ENCODE peak calls at places on chromosomes 5 and 9, in seven cellular contexts. J is tibial nerve, V is heart left ventricle, R is thyroid gland, A is psoas muscle, F is mammary epithelial cell, Z is dorsolateral prefrontal cortex. I is an unnamed sample.

GRCh38 chr9:91391426-91392217 is 29.9 kb upstream of the AUH start:
- DNase-seq in J (no peak), V (no peak), R (no peak), A (no peak), F (no peak), Z (no peak), I (no peak)

GRCh38 chr5:163567811-163568210 is 62.4 kb downstream of the MAT2B start:
- DNase-seq in J (no peak), V (no peak), R (no peak), A (no peak), F (no peak), Z (no peak), I (no peak)

GRCh38 chr9:125963932-125964331 is 216.8 kb downstream of the PBX3 start:
- DNase-seq in J (no peak), V (no peak), R (no peak), A (no peak), F (no peak), Z (no peak), I (no peak)

GRCh38 chr9:26459959-26460358 is 432.6 kb downstream of the CAAP1 start:
- DNase-seq in J (no peak), V (no peak), R (no peak), A (no peak), F (no peak), Z (no peak), I (no peak)

GRCh38 chr9:8732367-8733075 is 932.9 kb upstream of the DMAC1 start:
- DNase-seq in J (no peak), V (no peak), R (no peak), A (no peak), F (no peak), Z (no peak), I (no peak)

GRCh38 chr5:157271740-157272271 is 5.9 kb downstream of the CYFIP2 start:
- DNase-seq in J (no peak), V (no peak), R (peak; percentile 12), A (no peak), F (no peak), Z (no peak), I (peak; percentile 78)

GRCh38 chr9:96555567-96556386 is 63.9 kb downstream of the CDC14B start:
- DNase-seq in J (no peak), V (no peak), R (no peak), A (no peak), F (no peak), Z (no peak), I (no peak)

GRCh38 chr9:127637322-127637847 is 25.3 kb downstream of the STXBP1 start:
- DNase-seq in J (peak; percentile 25), V (no peak), R (no peak), A (no peak), F (peak; percentile 90), Z (no peak), I (no peak)

GRCh38 chr5:68290260-68290674 is 74.7 kb downstream of the PIK3R1 start:
- DNase-seq in J (peak; percentile 55), V (peak; percentile 43), R (peak; percentile 72), A (no peak), F (no peak), Z (no peak), I (no peak)

GRCh38 chr9:133074111-133074651 is 12.4 kb downstream of the CEL start:
- DNase-seq in J (no peak), V (no peak), R (no peak), A (no peak), F (no peak), Z (no peak), I (no peak)

GRCh38 chr9:76290555-76290954 is 103.7 kb downstream of the RFK start:
- DNase-seq in J (no peak), V (no peak), R (no peak), A (no peak), F (no peak), Z (no peak), I (no peak)

GRCh38 chr9:106885451-106885850 is 22.5 kb downstream of the ZNF462 start:
- DNase-seq in J (no peak), V (no peak), R (peak; percentile 44), A (peak; percentile 58), F (peak; percentile 93), Z (no peak), I (no peak)

GRCh38 chr9:92964981-92965758 is 17.8 kb downstream of the FGD3 start:
- DNase-seq in J (no peak), V (peak; percentile 40), R (no peak), A (no peak), F (no peak), Z (no peak), I (peak; percentile 86)

GRCh38 chr9:92964607-92964975 is 17.3 kb downstream of the FGD3 start:
- DNase-seq in J (no peak), V (no peak), R (no peak), A (no peak), F (no peak), Z (no peak), I (no peak)

GRCh38 chr9:92962303-92962649 is 15.0 kb downstream of the FGD3 start:
- DNase-seq in J (no peak), V (no peak), R (no peak), A (no peak), F (no peak), Z (no peak), I (no peak)

GRCh38 chr9:92962846-92963245 is 15.5 kb downstream of the FGD3 start:
- DNase-seq in J (no peak), V (no peak), R (no peak), A (no peak), F (no peak), Z (no peak), I (no peak)

DNA sequence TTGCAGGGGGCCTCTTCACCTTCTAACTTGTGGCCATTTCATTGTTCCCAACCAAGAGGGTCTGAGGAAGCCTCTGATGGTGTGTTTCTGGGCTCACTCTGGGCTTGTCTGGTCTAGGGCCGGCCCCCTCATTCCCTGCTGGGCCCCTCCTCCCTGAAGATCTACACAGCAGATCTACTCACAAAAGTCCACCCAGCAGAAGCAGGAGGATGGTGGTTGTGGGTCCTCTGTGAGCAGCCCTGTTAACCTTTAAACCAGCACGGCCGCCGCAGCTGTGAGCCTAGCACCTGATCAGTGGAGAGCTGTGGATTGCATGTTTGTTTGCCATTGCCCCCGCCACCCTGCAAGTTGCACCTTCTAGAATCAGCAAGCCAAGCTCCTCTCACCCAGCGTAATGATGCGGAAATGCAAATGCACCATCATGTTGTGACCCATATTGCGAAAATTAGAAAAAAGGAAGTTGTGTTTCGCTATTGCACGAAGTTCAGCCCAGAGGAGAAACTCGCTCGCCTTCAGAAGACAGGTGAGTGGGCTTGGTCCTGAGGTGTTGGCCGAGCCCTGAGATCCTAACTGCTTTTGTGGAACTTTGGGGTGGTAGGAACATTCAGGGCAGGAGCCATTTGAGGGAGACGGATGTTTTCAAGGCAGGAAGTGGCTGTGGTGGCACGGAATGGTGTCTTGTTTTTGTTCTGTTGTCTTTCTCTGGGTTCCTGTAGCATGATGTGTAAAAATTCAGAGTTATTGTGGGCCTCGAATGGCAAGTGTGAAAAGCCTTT is 16.7 kb downstream of the FGD3 start:
- DNase-seq in J (peak; percentile 25), V (peak; percentile 43), R (no peak), A (no peak), F (no peak), Z (no peak), I (peak; percentile 82)
- H3K4me3 ChIP-seq in J (peak overlapping the region; percentile 43), V (no peak overlapping the region), R (no peak overlapping the region), A (peak overlapping the region; percentile 48), F (no peak overlapping the region), Z (peak overlapping the region; percentile 36), I (peak overlapping the region; percentile 59)

GRCh38 chr5:81761970-81762369 is 11.1 kb upstream of the SSBP2 start:
- DNase-seq in J (no peak), V (no peak), R (no peak), A (no peak), F (no peak), Z (no peak), I (no peak)

GRCh38 chr5:81760521-81760920 is 9.6 kb upstream of the SSBP2 start:
- DNase-seq in J (no peak), V (no peak), R (no peak), A (no peak), F (no peak), Z (no peak), I (no peak)

GRCh38 chr5:81757404-81757803 is 6.5 kb upstream of the SSBP2 start:
- DNase-seq in J (no peak), V (no peak), R (no peak), A (no peak), F (peak; percentile 54), Z (no peak), I (no peak)

GRCh38 chr5:81761270-81761669 is 10.4 kb upstream of the SSBP2 start:
- DNase-seq in J (no peak), V (no peak), R (no peak), A (no peak), F (no peak), Z (no peak), I (no peak)

DNA sequence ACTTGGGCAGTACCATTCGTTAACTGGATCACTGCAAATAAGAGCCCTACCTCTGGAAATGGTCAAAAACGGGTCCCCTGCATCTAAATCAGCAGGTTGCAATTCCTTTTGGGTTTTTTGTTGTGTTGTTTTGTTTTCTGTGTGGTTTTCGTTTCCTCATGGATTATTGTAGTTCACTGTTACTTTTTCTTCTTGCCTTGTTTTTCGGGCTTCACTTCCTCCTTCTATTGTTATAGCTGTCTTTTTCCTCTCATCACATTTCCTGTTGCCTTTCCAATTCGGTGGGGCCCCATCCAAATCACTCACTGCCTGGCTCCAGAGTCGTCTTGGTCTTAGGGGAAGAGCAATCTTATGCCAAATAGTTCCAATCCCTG is 8.7 kb upstream of the SSBP2 start:
- DNase-seq in J (no peak), V (no peak), R (no peak), A (no peak), F (no peak), Z (no peak), I (no peak)
- H3K27ac ChIP-seq in J (peak overlapping the region; percentile 55), V (no peak overlapping the region), R (no peak overlapping the region), A (no peak overlapping the region), F (no peak overlapping the region), Z (no peak overlapping the region), I (no peak overlapping the region)

GRCh38 chr9:69746859-69747560 is 12.8 kb downstream of the PTAR1 start:
- DNase-seq in J (no peak), V (no peak), R (no peak), A (no peak), F (no peak), Z (no peak), I (no peak)

GRCh38 chr9:69744688-69745380 is 15.0 kb downstream of the PTAR1 start:
- DNase-seq in J (no peak), V (no peak), R (no peak), A (no peak), F (peak; percentile 70), Z (no peak), I (no peak)

GRCh38 chr9:69748304-69748703 is 11.5 kb downstream of the PTAR1 start:
- DNase-seq in J (no peak), V (no peak), R (no peak), A (no peak), F (no peak), Z (no peak), I (no peak)

GRCh38 chr9:69743930-69744329 is 15.9 kb downstream of the PTAR1 start:
- DNase-seq in J (no peak), V (no peak), R (no peak), A (no peak), F (no peak), Z (no peak), I (no peak)

GRCh38 chr9:69745716-69746538 is 13.9 kb downstream of the PTAR1 start:
- DNase-seq in J (no peak), V (no peak), R (no peak), A (no peak), F (no peak), Z (no peak), I (no peak)
- TF ChIP-seq CTCF in J (no peak), V (no peak), R (no peak), A (no peak), F (no peak), Z (peak; percentile 34), I (no peak)

GRCh38 chr5:29389993-29390392 is 1803.5 kb upstream of the CDH6 start:
- DNase-seq in J (no peak), V (no peak), R (no peak), A (no peak), F (no peak), Z (no peak), I (no peak)
- H3K4me3 ChIP-seq in J (no peak overlapping the region), V (no peak overlapping the region), R (no peak overlapping the region), A (no peak overlapping the region), F (no peak overlapping the region), Z (no peak overlapping the region), I (no peak overlapping the region)